ENCODE peak calls at places on chromosome 11, in ten cellular contexts. One of them, this sample, is unnamed.

GRCh38 chr11:116037851-116038250 is 533.6 kb upstream of the CADM1 start:
- DNase-seq in fibroblast of mammary gland: no peak
- DNase-seq in endothelial cell: no peak
- DNase-seq in breast epithelium: no peak
- DNase-seq in heart left ventricle: no peak
- DNase-seq in AG09309: no peak
- DNase-seq in keratinocyte: no peak
- DNase-seq in natural killer cell: no peak
- DNase-seq in HCT116: no peak
- DNase-seq in tibial artery: no peak
- DNase-seq in this sample: no peak

GRCh38 chr11:78749243-78749730 is 174.6 kb upstream of the NARS2 start:
- DNase-seq in fibroblast of mammary gland: no peak
- DNase-seq in endothelial cell: no peak
- DNase-seq in breast epithelium: no peak
- DNase-seq in heart left ventricle: no peak
- DNase-seq in AG09309: no peak
- DNase-seq in keratinocyte: no peak
- DNase-seq in natural killer cell: no peak
- DNase-seq in HCT116: no peak
- DNase-seq in tibial artery: no peak
- DNase-seq in this sample: no peak

GRCh38 chr11:68881320-68881719 is 22.3 kb downstream of the MRPL21 start:
- DNase-seq in fibroblast of mammary gland: no peak
- DNase-seq in endothelial cell: no peak
- DNase-seq in breast epithelium: no peak
- DNase-seq in heart left ventricle: no peak
- DNase-seq in AG09309: no peak
- DNase-seq in keratinocyte: no peak
- DNase-seq in natural killer cell: no peak
- DNase-seq in HCT116: no peak
- DNase-seq in tibial artery: no peak
- DNase-seq in this sample: no peak

GRCh38 chr11:123373754-123374621 is 56.1 kb upstream of the GRAMD1B start:
- DNase-seq in fibroblast of mammary gland: no peak
- DNase-seq in endothelial cell: no peak
- DNase-seq in breast epithelium: no peak
- DNase-seq in heart left ventricle: no peak
- DNase-seq in AG09309: no peak
- DNase-seq in keratinocyte: no peak
- DNase-seq in natural killer cell: no peak
- DNase-seq in HCT116: no peak
- DNase-seq in tibial artery: no peak
- DNase-seq in this sample: no peak

GRCh38 chr11:27055065-27055682 is 14.6 kb downstream of the BBOX1 start:
- DNase-seq in fibroblast of mammary gland: peak
- DNase-seq in endothelial cell: no peak
- DNase-seq in breast epithelium: no peak
- DNase-seq in heart left ventricle: no peak
- DNase-seq in AG09309: peak
- DNase-seq in keratinocyte: no peak
- DNase-seq in natural killer cell: no peak
- DNase-seq in HCT116: no peak
- DNase-seq in tibial artery: no peak
- DNase-seq in this sample: no peak

GRCh38 chr11:16013242-16013641 is 343.1 kb downstream of the SOX6 start:
- DNase-seq in fibroblast of mammary gland: no peak
- DNase-seq in endothelial cell: no peak
- DNase-seq in breast epithelium: no peak
- DNase-seq in heart left ventricle: no peak
- DNase-seq in AG09309: no peak
- DNase-seq in keratinocyte: no peak
- DNase-seq in natural killer cell: no peak
- DNase-seq in HCT116: no peak
- DNase-seq in tibial artery: no peak
- DNase-seq in this sample: no peak

GRCh38 chr11:87454246-87454645 is 416.5 kb downstream of the TMEM135 start:
- DNase-seq in fibroblast of mammary gland: no peak
- DNase-seq in endothelial cell: no peak
- DNase-seq in breast epithelium: no peak
- DNase-seq in heart left ventricle: no peak
- DNase-seq in AG09309: no peak
- DNase-seq in keratinocyte: no peak
- DNase-seq in natural killer cell: no peak
- DNase-seq in HCT116: no peak
- DNase-seq in tibial artery: no peak
- DNase-seq in this sample: no peak

GRCh38 chr11:108713076-108713790 is 48.4 kb downstream of the DDX10 start:
- DNase-seq in fibroblast of mammary gland: peak
- DNase-seq in endothelial cell: no peak
- DNase-seq in breast epithelium: no peak
- DNase-seq in heart left ventricle: no peak
- DNase-seq in AG09309: no peak
- DNase-seq in keratinocyte: no peak
- DNase-seq in natural killer cell: no peak
- DNase-seq in HCT116: no peak
- DNase-seq in tibial artery: no peak
- DNase-seq in this sample: no peak

GRCh38 chr11:88284306-88285057 is 53.1 kb downstream of the CTSC start:
- DNase-seq in fibroblast of mammary gland: peak
- DNase-seq in endothelial cell: no peak
- DNase-seq in breast epithelium: no peak
- DNase-seq in heart left ventricle: no peak
- DNase-seq in AG09309: no peak
- DNase-seq in keratinocyte: no peak
- DNase-seq in natural killer cell: no peak
- DNase-seq in HCT116: no peak
- DNase-seq in tibial artery: no peak
- DNase-seq in this sample: no peak

GRCh38 chr11:114211444-114212122 is 84.6 kb upstream of the NNMT start:
- DNase-seq in fibroblast of mammary gland: no peak
- DNase-seq in endothelial cell: no peak
- DNase-seq in breast epithelium: no peak
- DNase-seq in heart left ventricle: no peak
- DNase-seq in AG09309: no peak
- DNase-seq in keratinocyte: no peak
- DNase-seq in natural killer cell: no peak
- DNase-seq in HCT116: no peak
- DNase-seq in tibial artery: no peak
- DNase-seq in this sample: no peak

GRCh38 chr11:2342557-2342956 is 34.6 kb upstream of the CD81 start:
- DNase-seq in fibroblast of mammary gland: no peak
- DNase-seq in endothelial cell: no peak
- DNase-seq in breast epithelium: peak
- DNase-seq in heart left ventricle: no peak
- DNase-seq in AG09309: no peak
- DNase-seq in keratinocyte: no peak
- DNase-seq in natural killer cell: no peak
- DNase-seq in HCT116: no peak
- DNase-seq in tibial artery: no peak
- DNase-seq in this sample: no peak

GRCh38 chr11:57458060-57458409 is 2.3 kb upstream of the RTN4RL2 start:
- DNase-seq in fibroblast of mammary gland: no peak
- DNase-seq in endothelial cell: no peak
- DNase-seq in breast epithelium: no peak
- DNase-seq in heart left ventricle: no peak
- DNase-seq in AG09309: no peak
- DNase-seq in keratinocyte: no peak
- DNase-seq in natural killer cell: no peak
- DNase-seq in HCT116: no peak
- DNase-seq in tibial artery: no peak
- DNase-seq in this sample: no peak

GRCh38 chr11:4065601-4066377 is 28.8 kb upstream of the RRM1 start:
- DNase-seq in fibroblast of mammary gland: no peak
- DNase-seq in endothelial cell: no peak
- DNase-seq in breast epithelium: no peak
- DNase-seq in heart left ventricle: no peak
- DNase-seq in AG09309: no peak
- DNase-seq in keratinocyte: no peak
- DNase-seq in natural killer cell: no peak
- DNase-seq in HCT116: no peak
- DNase-seq in tibial artery: no peak
- DNase-seq in this sample: no peak

GRCh38 chr11:129574431-129574830 is 198.8 kb downstream of the BARX2 start:
- DNase-seq in fibroblast of mammary gland: no peak
- DNase-seq in endothelial cell: no peak
- DNase-seq in breast epithelium: no peak
- DNase-seq in heart left ventricle: no peak
- DNase-seq in AG09309: no peak
- DNase-seq in keratinocyte: no peak
- DNase-seq in natural killer cell: no peak
- DNase-seq in HCT116: no peak
- DNase-seq in tibial artery: no peak
- DNase-seq in this sample: no peak

DNA sequence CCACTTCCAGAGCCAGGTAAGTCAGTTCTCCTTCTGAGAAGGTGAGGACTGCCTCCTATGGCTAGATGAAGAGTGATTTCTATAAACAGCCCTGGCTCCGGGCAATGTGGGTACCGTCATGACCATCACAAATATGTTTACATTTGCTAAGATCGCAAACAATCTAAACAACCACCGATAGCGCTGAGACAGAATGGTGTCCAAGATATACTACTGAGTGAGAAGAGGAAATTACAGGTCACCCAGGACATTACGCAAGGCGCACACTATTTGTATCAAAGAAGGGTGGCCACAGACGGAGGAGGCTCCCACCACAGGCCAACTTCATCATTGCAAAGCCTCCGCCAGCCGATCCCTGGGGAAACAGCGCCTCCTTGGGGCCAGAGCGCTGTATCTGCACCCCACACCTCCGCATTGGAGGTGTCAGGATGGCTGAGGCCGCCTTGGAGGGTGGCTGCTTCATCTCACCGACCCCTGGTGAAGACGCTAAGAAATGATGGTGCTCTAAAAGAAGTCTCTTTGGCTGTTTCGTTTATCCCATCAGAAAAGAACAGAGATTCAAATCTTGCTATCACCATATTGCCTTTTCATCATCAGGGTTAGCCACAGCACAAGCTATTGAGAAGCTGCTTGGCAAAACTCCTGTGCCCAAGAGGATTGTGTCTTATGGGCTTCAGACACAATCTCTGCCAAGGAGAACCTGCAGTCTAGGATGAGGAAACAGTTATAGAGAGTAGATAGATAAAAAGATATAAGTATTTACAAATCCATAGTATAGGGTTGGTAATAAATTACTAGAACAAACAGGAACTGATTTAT is 12.3 kb upstream of the ASRGL1 start:
- DNase-seq in fibroblast of mammary gland: peak
- DNase-seq in endothelial cell: peak
- DNase-seq in breast epithelium: no peak
- DNase-seq in heart left ventricle: no peak
- DNase-seq in AG09309: no peak
- DNase-seq in keratinocyte: no peak
- DNase-seq in natural killer cell: peak
- DNase-seq in HCT116: peak
- DNase-seq in tibial artery: peak
- DNase-seq in this sample: no peak
- TF ChIP-seq CTCF in fibroblast of mammary gland: peak
- TF ChIP-seq CTCF in endothelial cell: peak
- TF ChIP-seq CTCF in breast epithelium: no peak
- TF ChIP-seq CTCF in heart left ventricle: peak
- TF ChIP-seq CTCF in AG09309: peak
- TF ChIP-seq CTCF in keratinocyte: peak
- TF ChIP-seq CTCF in natural killer cell: peak
- TF ChIP-seq CTCF in HCT116: peak
- TF ChIP-seq CTCF in tibial artery: peak
- TF ChIP-seq CTCF in this sample: no peak

GRCh38 chr11:13668102-13668956 is at the start of gene FAR1:
- DNase-seq in fibroblast of mammary gland: peak
- DNase-seq in endothelial cell: peak
- DNase-seq in breast epithelium: peak
- DNase-seq in heart left ventricle: peak
- DNase-seq in AG09309: peak
- DNase-seq in keratinocyte: peak
- DNase-seq in natural killer cell: peak
- DNase-seq in HCT116: peak
- DNase-seq in tibial artery: peak
- DNase-seq in this sample: peak
- TF ChIP-seq CTCF in fibroblast of mammary gland: no peak
- TF ChIP-seq CTCF in endothelial cell: peak
- TF ChIP-seq CTCF in breast epithelium: peak
- TF ChIP-seq CTCF in heart left ventricle: peak
- TF ChIP-seq CTCF in AG09309: peak
- TF ChIP-seq CTCF in keratinocyte: peak
- TF ChIP-seq CTCF in natural killer cell: peak
- TF ChIP-seq CTCF in HCT116: peak
- TF ChIP-seq CTCF in tibial artery: peak
- TF ChIP-seq CTCF in this sample: no peak

DNA sequence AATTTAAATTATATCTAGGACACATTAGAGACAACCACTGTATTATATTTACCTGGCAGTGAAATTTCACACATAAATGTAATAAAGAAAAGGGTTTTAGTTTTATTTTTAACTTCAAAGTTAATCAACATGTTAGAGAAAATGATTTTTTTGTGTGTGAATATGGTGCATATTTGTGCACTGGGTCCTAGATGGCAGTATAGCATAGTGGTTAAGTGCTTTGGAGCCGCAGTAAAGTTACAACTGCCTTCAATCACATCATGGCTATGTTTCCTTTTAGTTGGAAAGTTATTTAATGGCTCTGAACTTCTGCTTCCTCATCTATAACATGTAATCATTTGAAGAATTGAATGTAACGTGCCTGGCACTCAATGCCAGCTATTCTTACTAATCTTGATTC is 108.9 kb upstream of the DDI1 start:
- DNase-seq in fibroblast of mammary gland: peak
- DNase-seq in endothelial cell: no peak
- DNase-seq in breast epithelium: no peak
- DNase-seq in heart left ventricle: no peak
- DNase-seq in AG09309: no peak
- DNase-seq in keratinocyte: no peak
- DNase-seq in natural killer cell: no peak
- DNase-seq in HCT116: no peak
- DNase-seq in tibial artery: no peak
- DNase-seq in this sample: no peak
- TF ChIP-seq CTCF in fibroblast of mammary gland: peak
- TF ChIP-seq CTCF in endothelial cell: no peak
- TF ChIP-seq CTCF in breast epithelium: no peak
- TF ChIP-seq CTCF in heart left ventricle: peak
- TF ChIP-seq CTCF in AG09309: peak
- TF ChIP-seq CTCF in keratinocyte: peak
- TF ChIP-seq CTCF in natural killer cell: peak
- TF ChIP-seq CTCF in HCT116: peak
- TF ChIP-seq CTCF in tibial artery: no peak
- TF ChIP-seq CTCF in this sample: no peak

DNA sequence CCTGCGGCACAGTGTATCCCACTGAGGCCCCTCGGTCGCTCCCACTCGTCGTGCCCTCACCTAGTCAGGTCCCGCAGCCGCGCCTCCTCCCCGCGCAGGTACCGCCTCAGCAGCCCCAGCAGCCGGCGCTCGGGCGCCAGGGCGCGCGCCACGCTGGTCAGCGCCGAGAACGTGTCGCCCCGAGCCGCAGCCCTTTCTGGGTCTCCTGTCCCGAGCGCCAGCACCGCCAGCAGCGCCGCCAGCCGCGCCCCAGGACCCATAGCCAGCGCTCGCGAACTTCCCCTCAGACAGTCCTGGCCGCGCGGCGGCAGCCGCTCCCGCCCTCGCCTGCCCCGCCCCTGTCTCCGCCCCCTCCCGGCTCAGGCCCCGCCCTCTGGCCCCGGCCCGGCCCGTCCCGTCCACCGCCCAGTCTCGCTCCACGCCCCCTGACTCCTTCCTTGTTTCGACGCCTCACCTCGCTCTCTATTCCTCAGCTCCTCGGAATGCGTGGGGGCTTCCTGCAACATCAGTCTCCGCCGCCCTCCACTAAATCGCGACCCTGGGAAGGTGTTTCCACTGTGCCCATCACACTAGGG is at the start of gene P4HA3:
- DNase-seq in fibroblast of mammary gland: peak
- DNase-seq in endothelial cell: peak
- DNase-seq in breast epithelium: no peak
- DNase-seq in heart left ventricle: peak
- DNase-seq in AG09309: no peak
- DNase-seq in keratinocyte: no peak
- DNase-seq in natural killer cell: no peak
- DNase-seq in HCT116: peak
- DNase-seq in tibial artery: peak
- DNase-seq in this sample: peak
- TF ChIP-seq CTCF in fibroblast of mammary gland: no peak
- TF ChIP-seq CTCF in endothelial cell: no peak
- TF ChIP-seq CTCF in breast epithelium: no peak
- TF ChIP-seq CTCF in heart left ventricle: no peak
- TF ChIP-seq CTCF in AG09309: no peak
- TF ChIP-seq CTCF in keratinocyte: no peak
- TF ChIP-seq CTCF in natural killer cell: no peak
- TF ChIP-seq CTCF in HCT116: peak
- TF ChIP-seq CTCF in tibial artery: no peak
- TF ChIP-seq CTCF in this sample: no peak

This sample was measured in activated B cell treated with CpG ODN at 0.5 μM for 24 hours.